ENCODE peak calls at places on chromosomes 1 and 21, in ten cellular contexts. J is activated T-cell treated with anti-CD3 and anti-CD28 coated beads for 1 hour; D is left ventricle myocardium inferior; Y is posterior cingulate gyrus; Z is stimulated activated CD4-positive, alpha-beta T cell treated with anti-CD3 and anti-CD28 coated beads, Interleukin-2, amount 100 ng/mL, for 48 hours; X is progenitor cell of endocrine pancreas; U is right lobe of liver; L is hypothalamus; R is caudate nucleus; F is B cell. A is an unnamed sample.

GRCh38 chr1:21468597-21468996 is 28.7 kb downstream of the NBPF3 start:
- DNase-seq in J (peak), D (no peak), Y (no peak), Z (peak), X (no peak), U (no peak), L (no peak), R (no peak), F (no peak), A (no peak)

GRCh38 chr1:66925944-66926343 is 1.2 kb downstream of the MIER1 start:
- DNase-seq in J (no peak), D (no peak), Y (no peak), Z (no peak), X (no peak), U (no peak), L (no peak), R (no peak), F (no peak), A (no peak)

GRCh38 chr21:20260124-20260523 is 738.1 kb upstream of the NCAM2 start:
- DNase-seq in J (no peak), D (no peak), Y (no peak), Z (no peak), X (no peak), U (no peak), L (no peak), R (no peak), F (no peak), A (no peak)

GRCh38 chr1:2544093-2544874 is 11.9 kb upstream of the TNFRSF14 start:
- DNase-seq in J (no peak), D (no peak), Y (no peak), Z (no peak), X (no peak), U (no peak), L (peak), R (no peak), F (peak), A (no peak)

GRCh38 chr21:41242238-41242829 is 74.3 kb upstream of the FAM3B start:
- DNase-seq in J (no peak), D (no peak), Y (no peak), Z (no peak), X (no peak), U (no peak), L (no peak), R (no peak), F (no peak), A (peak)

GRCh38 chr1:2471159-2471471 is 5.0 kb upstream of the PLCH2 start:
- DNase-seq in J (no peak), D (no peak), Y (no peak), Z (no peak), X (no peak), U (no peak), L (no peak), R (no peak), F (no peak), A (no peak)

GRCh38 chr1:205939690-205940330 is 3.4 kb downstream of the SLC26A9 start:
- DNase-seq in J (no peak), D (no peak), Y (no peak), Z (no peak), X (peak), U (no peak), L (no peak), R (no peak), F (peak), A (no peak)

GRCh38 chr1:19065526-19066247 is 109.2 kb upstream of the IFFO2 start:
- DNase-seq in J (no peak), D (no peak), Y (no peak), Z (no peak), X (no peak), U (peak), L (no peak), R (no peak), F (no peak), A (no peak)

GRCh38 chr1:232292246-232292645 is 337.7 kb downstream of the SIPA1L2 start:
- DNase-seq in J (no peak), D (no peak), Y (no peak), Z (no peak), X (no peak), U (no peak), L (no peak), R (no peak), F (no peak), A (no peak)

GRCh38 chr1:207335695-207336363 is 14.4 kb downstream of the CD55 start:
- DNase-seq in J (no peak), D (no peak), Y (no peak), Z (no peak), X (no peak), U (no peak), L (no peak), R (no peak), F (peak), A (peak)

GRCh38 chr1:225754940-225755635 is 22.5 kb upstream of the SRP9 start:
- DNase-seq in J (no peak), D (no peak), Y (no peak), Z (no peak), X (no peak), U (peak), L (no peak), R (no peak), F (no peak), A (no peak)

GRCh38 chr1:234478152-234478480 is 863 bp downstream of the TARBP1 start:
- DNase-seq in J (peak), D (no peak), Y (peak), Z (peak), X (peak), U (peak), L (no peak), R (no peak), F (peak), A (no peak)

GRCh38 chr1:103788377-103788776 is 38.7 kb downstream of the AMY1C start:
- DNase-seq in J (no peak), D (no peak), Y (no peak), Z (no peak), X (no peak), U (no peak), L (no peak), R (no peak), F (no peak), A (no peak)

GRCh38 chr1:200380589-200381021 is 29.2 kb downstream of the ZNF281 start:
- DNase-seq in J (no peak), D (no peak), Y (no peak), Z (no peak), X (no peak), U (no peak), L (no peak), R (no peak), F (no peak), A (no peak)

A was measured in lower leg skin.